ENCODE peak calls at places on chromosomes 13 and 19, in ten cellular contexts. One of them, this sample, is unnamed.

GRCh38 chr13:75223981-75224742 is 257.8 kb downstream of the TBC1D4 start:
- DNase-seq in mammary epithelial cell: peak; percentile 25
- DNase-seq in CD8-positive, alpha-beta T cell: no peak
- DNase-seq in right cardiac atrium: no peak
- DNase-seq in tibial nerve: no peak
- DNase-seq in heart left ventricle: no peak
- DNase-seq in colonic mucosa: no peak
- DNase-seq in CD4-positive, alpha-beta memory T cell: no peak
- DNase-seq in astrocyte: no peak
- DNase-seq in CD8-positive, alpha-beta memory T cell: no peak
- DNase-seq in this sample: no peak

GRCh38 chr19:7773841-7774240 is 10.8 kb downstream of the CLEC4M start:
- DNase-seq in astrocyte: no peak
- DNase-seq in mammary epithelial cell: peak; percentile 59
- DNase-seq in CD4-positive, alpha-beta memory T cell: no peak
- DNase-seq in CD8-positive, alpha-beta memory T cell: no peak
- DNase-seq in right cardiac atrium: no peak
- DNase-seq in heart left ventricle: no peak
- DNase-seq in tibial nerve: no peak
- DNase-seq in CD8-positive, alpha-beta T cell: no peak
- DNase-seq in colonic mucosa: no peak
- DNase-seq in this sample: no peak

GRCh38 chr19:45177817-45178261 is at the start of gene TRAPPC6A:
- DNase-seq in CD8-positive, alpha-beta T cell: no peak
- DNase-seq in colonic mucosa: no peak
- DNase-seq in CD8-positive, alpha-beta memory T cell: no peak
- DNase-seq in mammary epithelial cell: peak; percentile 86
- DNase-seq in right cardiac atrium: no peak
- DNase-seq in astrocyte: peak; percentile 62
- DNase-seq in tibial nerve: no peak
- DNase-seq in heart left ventricle: no peak
- DNase-seq in CD4-positive, alpha-beta memory T cell: no peak
- DNase-seq in this sample: no peak

GRCh38 chr19:45879971-45880370 is 6.0 kb downstream of the IRF2BP1 start:
- DNase-seq in CD4-positive, alpha-beta memory T cell: no peak
- DNase-seq in CD8-positive, alpha-beta T cell: no peak
- DNase-seq in right cardiac atrium: no peak
- DNase-seq in mammary epithelial cell: no peak
- DNase-seq in heart left ventricle: no peak
- DNase-seq in colonic mucosa: no peak
- DNase-seq in astrocyte: no peak
- DNase-seq in CD8-positive, alpha-beta memory T cell: no peak
- DNase-seq in tibial nerve: no peak
- DNase-seq in this sample: no peak

GRCh38 chr19:21505459-21506393 is at the start of gene ZNF429:
- DNase-seq in CD4-positive, alpha-beta memory T cell: peak; percentile 90
- DNase-seq in heart left ventricle: peak; percentile 96
- DNase-seq in mammary epithelial cell: peak; percentile 87
- DNase-seq in CD8-positive, alpha-beta memory T cell: peak; percentile 87
- DNase-seq in tibial nerve: peak; percentile 91
- DNase-seq in CD8-positive, alpha-beta T cell: peak; percentile 85
- DNase-seq in right cardiac atrium: peak; percentile 94
- DNase-seq in colonic mucosa: peak; percentile 96
- DNase-seq in astrocyte: peak; percentile 89
- DNase-seq in this sample: peak; percentile 75

GRCh38 chr13:75180805-75181455 is 301.0 kb downstream of the TBC1D4 start:
- DNase-seq in mammary epithelial cell: no peak
- DNase-seq in CD8-positive, alpha-beta memory T cell: no peak
- DNase-seq in right cardiac atrium: no peak
- DNase-seq in heart left ventricle: no peak
- DNase-seq in CD4-positive, alpha-beta memory T cell: no peak
- DNase-seq in astrocyte: peak; percentile 72
- DNase-seq in colonic mucosa: no peak
- DNase-seq in CD8-positive, alpha-beta T cell: no peak
- DNase-seq in tibial nerve: no peak
- DNase-seq in this sample: no peak

GRCh38 chr13:37072024-37072423 is 12.5 kb upstream of the SUPT20H start:
- DNase-seq in CD4-positive, alpha-beta memory T cell: no peak
- DNase-seq in mammary epithelial cell: no peak
- DNase-seq in CD8-positive, alpha-beta T cell: no peak
- DNase-seq in astrocyte: no peak
- DNase-seq in tibial nerve: no peak
- DNase-seq in right cardiac atrium: no peak
- DNase-seq in heart left ventricle: no peak
- DNase-seq in colonic mucosa: no peak
- DNase-seq in CD8-positive, alpha-beta memory T cell: no peak
- DNase-seq in this sample: no peak

GRCh38 chr13:29918845-29919244 is 68.4 kb upstream of the UBL3 start:
- DNase-seq in heart left ventricle: no peak
- DNase-seq in tibial nerve: no peak
- DNase-seq in right cardiac atrium: no peak
- DNase-seq in CD8-positive, alpha-beta memory T cell: no peak
- DNase-seq in CD8-positive, alpha-beta T cell: no peak
- DNase-seq in mammary epithelial cell: peak; percentile 95
- DNase-seq in CD4-positive, alpha-beta memory T cell: no peak
- DNase-seq in colonic mucosa: no peak
- DNase-seq in astrocyte: peak; percentile 92
- DNase-seq in this sample: no peak

GRCh38 chr13:51822106-51822840 is 18.3 kb upstream of the DHRS12 start:
- DNase-seq in tibial nerve: no peak
- DNase-seq in mammary epithelial cell: no peak
- DNase-seq in colonic mucosa: no peak
- DNase-seq in astrocyte: no peak
- DNase-seq in CD8-positive, alpha-beta memory T cell: no peak
- DNase-seq in heart left ventricle: no peak
- DNase-seq in CD4-positive, alpha-beta memory T cell: peak; percentile 37
- DNase-seq in right cardiac atrium: no peak
- DNase-seq in CD8-positive, alpha-beta T cell: no peak
- DNase-seq in this sample: no peak

GRCh38 chr19:17579523-17580244 is 24.2 kb downstream of the COLGALT1 start:
- DNase-seq in mammary epithelial cell: peak; percentile 24
- DNase-seq in tibial nerve: peak; percentile 61
- DNase-seq in CD4-positive, alpha-beta memory T cell: peak; percentile 11
- DNase-seq in CD8-positive, alpha-beta T cell: no peak
- DNase-seq in heart left ventricle: peak; percentile 63
- DNase-seq in colonic mucosa: peak; percentile 82
- DNase-seq in right cardiac atrium: peak; percentile 80
- DNase-seq in astrocyte: no peak
- DNase-seq in CD8-positive, alpha-beta memory T cell: no peak
- DNase-seq in this sample: no peak

GRCh38 chr13:27170521-27171243 is 929 bp downstream of the USP12 start:
- DNase-seq in CD8-positive, alpha-beta memory T cell: peak; percentile 15
- DNase-seq in right cardiac atrium: peak; percentile 73
- DNase-seq in CD8-positive, alpha-beta T cell: peak; percentile 25
- DNase-seq in CD4-positive, alpha-beta memory T cell: peak; percentile 24
- DNase-seq in heart left ventricle: no peak
- DNase-seq in colonic mucosa: peak; percentile 50
- DNase-seq in mammary epithelial cell: no peak
- DNase-seq in tibial nerve: no peak
- DNase-seq in astrocyte: no peak
- DNase-seq in this sample: peak; percentile 9

GRCh38 chr19:31064486-31064885 is 284.8 kb downstream of the TSHZ3 start:
- DNase-seq in CD4-positive, alpha-beta memory T cell: no peak
- DNase-seq in colonic mucosa: no peak
- DNase-seq in CD8-positive, alpha-beta memory T cell: no peak
- DNase-seq in astrocyte: no peak
- DNase-seq in mammary epithelial cell: peak; percentile 33
- DNase-seq in heart left ventricle: no peak
- DNase-seq in CD8-positive, alpha-beta T cell: no peak
- DNase-seq in right cardiac atrium: no peak
- DNase-seq in tibial nerve: no peak
- DNase-seq in this sample: no peak

GRCh38 chr19:17999685-18000479 is 8.1 kb upstream of the ARRDC2 start:
- DNase-seq in CD8-positive, alpha-beta T cell: no peak
- DNase-seq in CD8-positive, alpha-beta memory T cell: no peak
- DNase-seq in mammary epithelial cell: no peak
- DNase-seq in tibial nerve: no peak
- DNase-seq in heart left ventricle: no peak
- DNase-seq in astrocyte: no peak
- DNase-seq in right cardiac atrium: no peak
- DNase-seq in colonic mucosa: no peak
- DNase-seq in CD4-positive, alpha-beta memory T cell: no peak
- DNase-seq in this sample: no peak

GRCh38 chr13:25860862-25861261 is 191.0 kb downstream of the SHISA2 start:
- DNase-seq in CD8-positive, alpha-beta memory T cell: no peak
- DNase-seq in CD4-positive, alpha-beta memory T cell: no peak
- DNase-seq in colonic mucosa: no peak
- DNase-seq in tibial nerve: no peak
- DNase-seq in mammary epithelial cell: peak; percentile 78
- DNase-seq in heart left ventricle: no peak
- DNase-seq in right cardiac atrium: no peak
- DNase-seq in CD8-positive, alpha-beta T cell: no peak
- DNase-seq in astrocyte: peak; percentile 81
- DNase-seq in this sample: no peak

GRCh38 chr19:58067240-58067912 is 8.3 kb downstream of the ZNF135 start:
- DNase-seq in right cardiac atrium: no peak
- DNase-seq in tibial nerve: no peak
- DNase-seq in colonic mucosa: no peak
- DNase-seq in mammary epithelial cell: no peak
- DNase-seq in CD8-positive, alpha-beta T cell: no peak
- DNase-seq in astrocyte: no peak
- DNase-seq in CD4-positive, alpha-beta memory T cell: no peak
- DNase-seq in CD8-positive, alpha-beta memory T cell: no peak
- DNase-seq in heart left ventricle: no peak
- DNase-seq in this sample: no peak

GRCh38 chr19:23222998-23223652 is 27.1 kb downstream of the ZNF724 start:
- DNase-seq in CD4-positive, alpha-beta memory T cell: no peak
- DNase-seq in colonic mucosa: no peak
- DNase-seq in right cardiac atrium: no peak
- DNase-seq in CD8-positive, alpha-beta memory T cell: no peak
- DNase-seq in mammary epithelial cell: peak; percentile 2
- DNase-seq in tibial nerve: no peak
- DNase-seq in CD8-positive, alpha-beta T cell: no peak
- DNase-seq in astrocyte: no peak
- DNase-seq in heart left ventricle: no peak
- DNase-seq in this sample: no peak
- H3K9me3 ChIP-seq in CD4-positive, alpha-beta memory T cell: peaks cover 14% of the 10 kb centered on the region
- H3K9me3 ChIP-seq in colonic mucosa: no peaks in the 10 kb centered on the region
- H3K9me3 ChIP-seq in right cardiac atrium: peaks cover 6% of the 10 kb centered on the region
- H3K9me3 ChIP-seq in CD8-positive, alpha-beta memory T cell: peaks cover 45% of the 10 kb centered on the region
- H3K9me3 ChIP-seq in mammary epithelial cell: peaks cover 52% of the 10 kb centered on the region
- H3K9me3 ChIP-seq in tibial nerve: no peaks in the 10 kb centered on the region
- H3K9me3 ChIP-seq in CD8-positive, alpha-beta T cell: peaks cover 38% of the 10 kb centered on the region
- H3K9me3 ChIP-seq in astrocyte: peaks cover 39% of the 10 kb centered on the region
- H3K9me3 ChIP-seq in heart left ventricle: peaks cover 59% of the 10 kb centered on the region
- H3K9me3 ChIP-seq in this sample: peaks cover 30% of the 10 kb centered on the region

DNA sequence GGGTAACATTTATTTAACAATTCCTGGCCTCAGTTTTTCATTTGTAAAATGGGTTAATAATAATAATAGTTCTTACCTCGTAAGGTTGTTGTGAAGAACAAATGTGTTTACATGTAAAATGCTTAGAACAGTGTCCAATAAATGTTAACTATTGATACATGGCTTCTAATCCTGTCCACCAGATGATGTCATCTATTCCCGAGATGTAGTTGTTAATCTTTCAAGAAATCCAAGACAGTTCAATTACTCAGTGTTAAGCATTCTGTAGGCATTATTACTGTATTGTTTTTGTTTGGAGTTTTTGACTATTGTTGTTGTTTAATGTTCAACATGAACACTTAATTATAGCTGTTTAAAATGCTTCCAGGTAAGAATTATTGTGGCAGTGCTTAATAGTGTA is 131.0 kb upstream of the FNDC3A start:
- DNase-seq in colonic mucosa: no peak
- DNase-seq in astrocyte: no peak
- DNase-seq in tibial nerve: no peak
- DNase-seq in mammary epithelial cell: no peak
- DNase-seq in CD8-positive, alpha-beta T cell: no peak
- DNase-seq in right cardiac atrium: no peak
- DNase-seq in CD8-positive, alpha-beta memory T cell: no peak
- DNase-seq in heart left ventricle: no peak
- DNase-seq in CD4-positive, alpha-beta memory T cell: no peak
- DNase-seq in this sample: no peak
- H3K9me3 ChIP-seq in colonic mucosa: no peaks in the 10 kb centered on the region
- H3K9me3 ChIP-seq in astrocyte: no peaks in the 10 kb centered on the region
- H3K9me3 ChIP-seq in tibial nerve: no peaks in the 10 kb centered on the region
- H3K9me3 ChIP-seq in mammary epithelial cell: no peaks in the 10 kb centered on the region
- H3K9me3 ChIP-seq in CD8-positive, alpha-beta T cell: no peaks in the 10 kb centered on the region
- H3K9me3 ChIP-seq in right cardiac atrium: no peaks in the 10 kb centered on the region
- H3K9me3 ChIP-seq in CD8-positive, alpha-beta memory T cell: no peaks in the 10 kb centered on the region
- H3K9me3 ChIP-seq in heart left ventricle: no peaks in the 10 kb centered on the region
- H3K9me3 ChIP-seq in CD4-positive, alpha-beta memory T cell: no peaks in the 10 kb centered on the region
- H3K9me3 ChIP-seq in this sample: no peaks in the 10 kb centered on the region

DNA sequence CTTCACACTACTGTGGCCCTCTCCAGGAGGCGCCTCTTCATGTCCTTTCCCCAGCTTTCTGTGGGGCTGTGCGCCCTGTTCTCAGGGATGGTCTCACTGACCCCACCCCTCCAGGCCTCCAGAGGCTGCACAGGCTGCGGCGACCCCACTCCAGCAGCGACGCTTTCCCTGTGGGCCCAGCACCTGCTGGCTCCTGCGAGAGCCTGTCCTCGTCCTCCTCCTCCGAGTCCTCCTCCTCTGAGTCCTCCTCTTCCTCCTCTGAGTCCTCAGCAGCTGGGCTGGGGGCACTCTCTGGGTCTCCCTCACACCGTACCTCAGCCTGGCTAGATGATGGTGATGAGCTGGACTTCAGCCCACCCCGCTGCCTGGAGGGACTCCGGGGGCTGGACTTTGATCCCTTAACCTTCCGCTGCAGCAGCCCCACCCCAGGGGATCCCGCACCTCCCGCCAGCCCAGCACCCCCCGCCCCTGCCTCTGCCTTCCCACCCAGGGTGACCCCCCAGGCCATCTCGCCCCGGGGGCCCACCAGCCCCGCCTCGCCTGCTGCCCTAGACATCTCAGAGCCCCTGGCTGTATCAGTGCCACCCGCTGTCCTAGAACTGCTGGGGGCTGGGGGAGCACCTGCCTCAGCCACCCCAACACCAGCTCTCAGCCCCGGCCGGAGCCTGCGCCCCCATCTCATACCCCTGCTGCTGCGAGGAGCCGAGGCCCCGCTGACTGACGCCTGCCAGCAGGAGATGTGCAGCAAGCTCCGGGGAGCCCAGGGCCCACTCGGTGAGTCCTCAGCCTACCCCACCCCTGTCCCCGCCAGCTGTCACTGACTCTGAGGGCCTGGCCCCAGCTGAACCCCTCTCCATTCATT is 11.2 kb downstream of the ARHGAP33 start:
- DNase-seq in colonic mucosa: no peak
- DNase-seq in mammary epithelial cell: no peak
- DNase-seq in CD8-positive, alpha-beta T cell: no peak
- DNase-seq in astrocyte: no peak
- DNase-seq in right cardiac atrium: no peak
- DNase-seq in heart left ventricle: no peak
- DNase-seq in CD8-positive, alpha-beta memory T cell: no peak
- DNase-seq in tibial nerve: no peak
- DNase-seq in CD4-positive, alpha-beta memory T cell: no peak
- DNase-seq in this sample: no peak
- H3K9me3 ChIP-seq in colonic mucosa: no peaks in the 10 kb centered on the region
- H3K9me3 ChIP-seq in mammary epithelial cell: no peaks in the 10 kb centered on the region
- H3K9me3 ChIP-seq in CD8-positive, alpha-beta T cell: no peaks in the 10 kb centered on the region
- H3K9me3 ChIP-seq in astrocyte: no peaks in the 10 kb centered on the region
- H3K9me3 ChIP-seq in right cardiac atrium: no peaks in the 10 kb centered on the region
- H3K9me3 ChIP-seq in heart left ventricle: no peaks in the 10 kb centered on the region
- H3K9me3 ChIP-seq in CD8-positive, alpha-beta memory T cell: no peaks in the 10 kb centered on the region
- H3K9me3 ChIP-seq in tibial nerve: no peaks in the 10 kb centered on the region
- H3K9me3 ChIP-seq in CD4-positive, alpha-beta memory T cell: no peaks in the 10 kb centered on the region
- H3K9me3 ChIP-seq in this sample: no peaks in the 10 kb centered on the region

DNA sequence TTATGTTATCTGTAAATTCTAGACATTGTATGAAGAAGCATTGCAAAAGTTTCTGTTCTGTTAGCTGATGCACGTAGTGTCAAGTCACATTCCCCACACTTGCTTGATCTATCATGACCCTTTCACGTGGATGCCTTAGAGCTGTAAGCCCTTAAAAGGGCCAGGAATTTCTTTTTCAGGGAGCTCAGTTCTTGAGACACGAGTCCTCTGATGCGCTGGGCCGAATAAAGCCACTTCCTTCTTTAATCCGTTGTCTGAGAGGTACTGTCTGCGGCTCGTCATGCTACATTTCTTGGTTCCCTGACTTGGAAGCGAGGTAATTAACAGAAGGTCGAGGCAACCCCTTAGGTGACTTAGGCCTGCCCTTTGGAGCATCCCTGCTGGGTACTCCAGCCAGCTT is 5.8 kb downstream of the ZNF816 start:
- DNase-seq in mammary epithelial cell: no peak
- DNase-seq in colonic mucosa: no peak
- DNase-seq in right cardiac atrium: no peak
- DNase-seq in tibial nerve: no peak
- DNase-seq in CD8-positive, alpha-beta T cell: no peak
- DNase-seq in astrocyte: no peak
- DNase-seq in heart left ventricle: no peak
- DNase-seq in CD4-positive, alpha-beta memory T cell: no peak
- DNase-seq in CD8-positive, alpha-beta memory T cell: no peak
- DNase-seq in this sample: no peak
- H3K9me3 ChIP-seq in mammary epithelial cell: peaks cover 49% of the 10 kb centered on the region
- H3K9me3 ChIP-seq in colonic mucosa: peaks cover 7% of the 10 kb centered on the region
- H3K9me3 ChIP-seq in right cardiac atrium: peaks cover 8% of the 10 kb centered on the region
- H3K9me3 ChIP-seq in tibial nerve: no peaks in the 10 kb centered on the region
- H3K9me3 ChIP-seq in CD8-positive, alpha-beta T cell: peaks cover 71% of the 10 kb centered on the region
- H3K9me3 ChIP-seq in astrocyte: peaks cover 35% of the 10 kb centered on the region
- H3K9me3 ChIP-seq in heart left ventricle: no peaks in the 10 kb centered on the region
- H3K9me3 ChIP-seq in CD4-positive, alpha-beta memory T cell: peaks cover 8% of the 10 kb centered on the region
- H3K9me3 ChIP-seq in CD8-positive, alpha-beta memory T cell: peaks cover 75% of the 10 kb centered on the region
- H3K9me3 ChIP-seq in this sample: peaks cover 42% of the 10 kb centered on the region

This sample was measured in T-helper 17 cell.